ENCODE peak calls at places on chromosomes 1 and 21, in nine cellular contexts. One of them, this sample, is unnamed.
A peak's percentile ranks its signal among the peaks of the same experiment; 100 is the strongest.

GRCh38 chr21:29403922-29404538 is 105.3 kb downstream of the BACH1 start:
- DNase-seq in breast epithelium: no peak
- DNase-seq in choroid plexus epithelial cell: no peak
- DNase-seq in left lung: peak; percentile 77
- DNase-seq in IMR-90: no peak
- DNase-seq in left ventricle myocardium inferior: no peak
- DNase-seq in cardiac fibroblast: peak; percentile 15
- DNase-seq in upper lobe of right lung: peak; percentile 62
- DNase-seq in A673: no peak
- DNase-seq in this sample: no peak

GRCh38 chr21:15686506-15686905 is 43.3 kb upstream of the USP25 start:
- DNase-seq in breast epithelium: no peak
- DNase-seq in choroid plexus epithelial cell: no peak
- DNase-seq in left lung: no peak
- DNase-seq in IMR-90: no peak
- DNase-seq in left ventricle myocardium inferior: no peak
- DNase-seq in cardiac fibroblast: no peak
- DNase-seq in upper lobe of right lung: no peak
- DNase-seq in A673: no peak
- DNase-seq in this sample: no peak

GRCh38 chr1:53551428-53551995 is 92.3 kb downstream of the DMRTB1 start:
- DNase-seq in breast epithelium: no peak
- DNase-seq in choroid plexus epithelial cell: no peak
- DNase-seq in left lung: peak; percentile 42
- DNase-seq in IMR-90: no peak
- DNase-seq in left ventricle myocardium inferior: peak; percentile 1
- DNase-seq in cardiac fibroblast: no peak
- DNase-seq in upper lobe of right lung: peak; percentile 29
- DNase-seq in A673: no peak
- DNase-seq in this sample: no peak

GRCh38 chr1:152036316-152037216 is at the start of gene S100A11:
- DNase-seq in breast epithelium: peak; percentile 91
- DNase-seq in choroid plexus epithelial cell: peak; percentile 90
- DNase-seq in left lung: peak; percentile 99
- DNase-seq in IMR-90: peak; percentile 82
- DNase-seq in left ventricle myocardium inferior: peak; percentile 94
- DNase-seq in cardiac fibroblast: peak; percentile 89
- DNase-seq in upper lobe of right lung: peak; percentile 98
- DNase-seq in A673: peak; percentile 86
- DNase-seq in this sample: peak; percentile 92

GRCh38 chr1:26126321-26127084 is 14.9 kb downstream of the PDIK1L start:
- DNase-seq in breast epithelium: peak; percentile 48
- DNase-seq in choroid plexus epithelial cell: peak; percentile 56
- DNase-seq in left lung: no peak
- DNase-seq in IMR-90: peak; percentile 26
- DNase-seq in left ventricle myocardium inferior: no peak
- DNase-seq in cardiac fibroblast: peak; percentile 34
- DNase-seq in upper lobe of right lung: no peak
- DNase-seq in A673: peak; percentile 42
- DNase-seq in this sample: no peak

GRCh38 chr1:99481391-99481996 is 164.4 kb upstream of the PALMD start:
- DNase-seq in breast epithelium: no peak
- DNase-seq in choroid plexus epithelial cell: peak; percentile 84
- DNase-seq in left lung: no peak
- DNase-seq in IMR-90: peak; percentile 68
- DNase-seq in left ventricle myocardium inferior: no peak
- DNase-seq in cardiac fibroblast: peak; percentile 79
- DNase-seq in upper lobe of right lung: no peak
- DNase-seq in A673: peak; percentile 68
- DNase-seq in this sample: no peak

GRCh38 chr1:116574581-116575291 is 3.9 kb upstream of the CD58 start:
- DNase-seq in breast epithelium: peak; percentile 40
- DNase-seq in choroid plexus epithelial cell: peak; percentile 82
- DNase-seq in left lung: no peak
- DNase-seq in IMR-90: peak; percentile 65
- DNase-seq in left ventricle myocardium inferior: peak; percentile 59
- DNase-seq in cardiac fibroblast: peak; percentile 81
- DNase-seq in upper lobe of right lung: no peak
- DNase-seq in A673: peak; percentile 79
- DNase-seq in this sample: peak; percentile 79

GRCh38 chr1:10109372-10109771 is 76.6 kb downstream of the UBE4B start:
- DNase-seq in breast epithelium: no peak
- DNase-seq in choroid plexus epithelial cell: no peak
- DNase-seq in left lung: no peak
- DNase-seq in IMR-90: no peak
- DNase-seq in left ventricle myocardium inferior: no peak
- DNase-seq in cardiac fibroblast: peak; percentile 22
- DNase-seq in upper lobe of right lung: no peak
- DNase-seq in A673: no peak
- DNase-seq in this sample: no peak

GRCh38 chr1:79899914-79900313 is 893.4 kb upstream of the ADGRL4 start:
- DNase-seq in breast epithelium: no peak
- DNase-seq in choroid plexus epithelial cell: peak; percentile 91
- DNase-seq in left lung: no peak
- DNase-seq in IMR-90: peak; percentile 100
- DNase-seq in left ventricle myocardium inferior: no peak
- DNase-seq in cardiac fibroblast: peak; percentile 97
- DNase-seq in upper lobe of right lung: no peak
- DNase-seq in A673: no peak
- DNase-seq in this sample: no peak

GRCh38 chr21:45982256-45982757 is 737 bp downstream of the COL6A1 start:
- DNase-seq in breast epithelium: peak; percentile 40
- DNase-seq in choroid plexus epithelial cell: peak; percentile 25
- DNase-seq in left lung: peak; percentile 74
- DNase-seq in IMR-90: no peak
- DNase-seq in left ventricle myocardium inferior: no peak
- DNase-seq in cardiac fibroblast: no peak
- DNase-seq in upper lobe of right lung: no peak
- DNase-seq in A673: no peak
- DNase-seq in this sample: no peak

GRCh38 chr1:172320723-172321122 is 99.8 kb upstream of the C1orf105 start:
- DNase-seq in breast epithelium: no peak
- DNase-seq in choroid plexus epithelial cell: peak; percentile 61
- DNase-seq in left lung: no peak
- DNase-seq in IMR-90: peak; percentile 64
- DNase-seq in left ventricle myocardium inferior: no peak
- DNase-seq in cardiac fibroblast: peak; percentile 74
- DNase-seq in upper lobe of right lung: no peak
- DNase-seq in A673: peak; percentile 88
- DNase-seq in this sample: no peak

GRCh38 chr1:93815738-93816110 is 63.3 kb downstream of the DNTTIP2 start:
- DNase-seq in breast epithelium: no peak
- DNase-seq in choroid plexus epithelial cell: no peak
- DNase-seq in left lung: no peak
- DNase-seq in IMR-90: no peak
- DNase-seq in left ventricle myocardium inferior: no peak
- DNase-seq in cardiac fibroblast: no peak
- DNase-seq in upper lobe of right lung: no peak
- DNase-seq in A673: no peak
- DNase-seq in this sample: no peak

GRCh38 chr1:246907472-246907871 is 24.3 kb downstream of the AHCTF1 start:
- DNase-seq in breast epithelium: no peak
- DNase-seq in choroid plexus epithelial cell: peak; percentile 83
- DNase-seq in left lung: no peak
- DNase-seq in IMR-90: peak; percentile 72
- DNase-seq in left ventricle myocardium inferior: no peak
- DNase-seq in cardiac fibroblast: peak; percentile 76
- DNase-seq in upper lobe of right lung: no peak
- DNase-seq in A673: peak; percentile 70
- DNase-seq in this sample: no peak

GRCh38 chr1:228918335-228918734 is 183.1 kb downstream of the RHOU start:
- DNase-seq in breast epithelium: no peak
- DNase-seq in choroid plexus epithelial cell: no peak
- DNase-seq in left lung: no peak
- DNase-seq in IMR-90: no peak
- DNase-seq in left ventricle myocardium inferior: no peak
- DNase-seq in cardiac fibroblast: no peak
- DNase-seq in upper lobe of right lung: no peak
- DNase-seq in A673: no peak
- DNase-seq in this sample: no peak

GRCh38 chr1:60102691-60103090 is 29.1 kb upstream of the C1orf87 start:
- DNase-seq in breast epithelium: no peak
- DNase-seq in choroid plexus epithelial cell: no peak
- DNase-seq in left lung: no peak
- DNase-seq in IMR-90: no peak
- DNase-seq in left ventricle myocardium inferior: no peak
- DNase-seq in cardiac fibroblast: no peak
- DNase-seq in upper lobe of right lung: no peak
- DNase-seq in A673: no peak
- DNase-seq in this sample: no peak

DNA sequence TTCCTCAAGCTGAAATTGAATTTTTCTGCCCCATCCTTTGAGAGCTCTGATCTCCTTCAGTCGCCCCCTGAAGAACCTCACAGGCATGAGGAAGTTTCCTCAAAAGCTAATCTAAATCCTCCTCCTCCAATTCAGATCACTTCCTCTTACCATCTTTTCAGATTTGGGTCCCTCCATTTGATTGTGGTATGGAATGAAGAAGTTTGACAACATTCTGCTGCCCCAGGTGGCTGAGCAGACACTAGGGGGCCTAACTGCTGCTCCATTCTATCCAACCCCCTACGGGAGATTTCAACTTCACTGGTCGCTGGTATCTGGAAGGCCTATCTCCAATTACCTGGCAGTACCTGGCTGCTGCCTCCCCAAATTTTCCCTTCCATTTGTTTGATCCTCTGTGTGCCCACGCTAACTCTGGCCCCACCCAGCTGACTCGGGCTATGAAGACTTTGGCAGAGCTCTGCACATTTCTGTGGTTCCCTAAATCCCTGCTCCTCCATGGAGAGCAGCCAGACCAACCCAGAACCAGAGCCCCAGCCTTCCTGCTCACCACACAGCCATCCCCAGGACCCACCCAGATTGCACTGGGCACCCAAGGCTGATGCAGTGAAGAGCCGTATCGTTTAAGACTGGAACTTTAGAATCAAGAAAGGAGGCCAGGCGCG is 7.8 kb downstream of the IRF6 start:
- DNase-seq in breast epithelium: peak; percentile 52
- DNase-seq in choroid plexus epithelial cell: no peak
- DNase-seq in left lung: no peak
- DNase-seq in IMR-90: no peak
- DNase-seq in left ventricle myocardium inferior: no peak
- DNase-seq in cardiac fibroblast: no peak
- DNase-seq in upper lobe of right lung: no peak
- DNase-seq in A673: no peak
- DNase-seq in this sample: no peak
- TF ChIP-seq CTCF in breast epithelium: no peak
- TF ChIP-seq CTCF in choroid plexus epithelial cell: no peak
- TF ChIP-seq CTCF in left lung: no peak
- TF ChIP-seq CTCF in IMR-90: no peak
- TF ChIP-seq CTCF in left ventricle myocardium inferior: no peak
- TF ChIP-seq CTCF in cardiac fibroblast: no peak
- TF ChIP-seq CTCF in upper lobe of right lung: no peak
- TF ChIP-seq CTCF in A673: peak; percentile 44
- TF ChIP-seq CTCF in this sample: no peak

GRCh38 chr1:13813398-13814012 is 113.5 kb downstream of the PRDM2 start:
- DNase-seq in breast epithelium: no peak
- DNase-seq in choroid plexus epithelial cell: peak; percentile 42
- DNase-seq in left lung: peak; percentile 92
- DNase-seq in IMR-90: no peak
- DNase-seq in left ventricle myocardium inferior: no peak
- DNase-seq in cardiac fibroblast: no peak
- DNase-seq in upper lobe of right lung: peak; percentile 72
- DNase-seq in A673: peak; percentile 21
- DNase-seq in this sample: no peak
- H3K4me3 ChIP-seq in breast epithelium: no peak overlapping the region
- H3K4me3 ChIP-seq in choroid plexus epithelial cell: no peak overlapping the region
- H3K4me3 ChIP-seq in left lung: no peak overlapping the region
- H3K4me3 ChIP-seq in IMR-90: no peak overlapping the region
- H3K4me3 ChIP-seq in left ventricle myocardium inferior: no peak overlapping the region
- H3K4me3 ChIP-seq in cardiac fibroblast: no peak overlapping the region
- H3K4me3 ChIP-seq in upper lobe of right lung: no peak overlapping the region
- H3K4me3 ChIP-seq in A673: no peak overlapping the region
- H3K4me3 ChIP-seq in this sample: no peak overlapping the region

DNA sequence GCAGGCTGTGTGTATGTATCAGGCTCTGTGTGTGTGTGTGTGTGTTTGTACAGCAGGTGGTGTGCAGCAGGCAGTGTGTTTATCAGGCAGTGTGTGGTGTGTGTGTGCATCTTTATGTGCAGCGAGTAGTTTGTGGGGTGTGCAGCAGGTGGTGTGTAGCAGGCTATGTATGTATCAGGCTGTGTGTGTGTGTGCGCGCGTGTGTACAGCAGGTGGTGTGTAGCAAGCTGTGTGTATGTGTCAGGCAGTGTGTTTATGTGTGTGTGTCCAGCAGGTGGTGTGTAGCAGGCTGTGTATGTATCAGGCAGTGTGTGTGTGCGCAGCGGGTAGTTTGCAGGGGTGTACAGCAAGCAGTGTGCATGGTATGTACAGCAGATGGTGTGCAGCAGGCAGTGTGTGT is 29.0 kb downstream of the PTPRF start:
- DNase-seq in breast epithelium: no peak
- DNase-seq in choroid plexus epithelial cell: no peak
- DNase-seq in left lung: no peak
- DNase-seq in IMR-90: no peak
- DNase-seq in left ventricle myocardium inferior: no peak
- DNase-seq in cardiac fibroblast: no peak
- DNase-seq in upper lobe of right lung: no peak
- DNase-seq in A673: no peak
- DNase-seq in this sample: no peak
- TF ChIP-seq CTCF in breast epithelium: no peak
- TF ChIP-seq CTCF in choroid plexus epithelial cell: no peak
- TF ChIP-seq CTCF in left lung: no peak
- TF ChIP-seq CTCF in IMR-90: no peak
- TF ChIP-seq CTCF in left ventricle myocardium inferior: no peak
- TF ChIP-seq CTCF in cardiac fibroblast: no peak
- TF ChIP-seq CTCF in upper lobe of right lung: no peak
- TF ChIP-seq CTCF in A673: no peak
- TF ChIP-seq CTCF in this sample: no peak

DNA sequence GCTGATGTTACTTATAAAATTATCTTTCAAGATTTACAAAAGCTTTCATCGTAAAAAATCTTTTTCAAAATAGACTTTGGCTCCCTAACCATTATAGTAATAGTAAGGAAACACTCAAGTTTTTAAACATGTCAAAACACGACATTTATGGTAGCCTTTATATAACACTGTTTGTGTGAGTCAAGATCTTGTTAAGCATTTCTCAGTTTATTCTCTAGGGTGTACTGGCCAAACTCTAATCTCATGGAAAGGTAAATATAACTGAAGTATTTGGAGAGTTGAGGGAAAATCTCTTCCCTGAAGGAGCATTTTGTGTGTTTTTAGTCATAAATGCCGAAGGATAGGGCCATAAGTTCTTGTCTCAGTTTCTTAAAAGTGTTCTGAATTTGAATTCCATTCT is 790.9 kb upstream of the NCAM2 start:
- DNase-seq in breast epithelium: no peak
- DNase-seq in choroid plexus epithelial cell: no peak
- DNase-seq in left lung: no peak
- DNase-seq in IMR-90: no peak
- DNase-seq in left ventricle myocardium inferior: no peak
- DNase-seq in cardiac fibroblast: no peak
- DNase-seq in upper lobe of right lung: no peak
- DNase-seq in A673: no peak
- DNase-seq in this sample: no peak
- H3K4me3 ChIP-seq in breast epithelium: no peak overlapping the region
- H3K4me3 ChIP-seq in choroid plexus epithelial cell: no peak overlapping the region
- H3K4me3 ChIP-seq in left lung: no peak overlapping the region
- H3K4me3 ChIP-seq in IMR-90: no peak overlapping the region
- H3K4me3 ChIP-seq in left ventricle myocardium inferior: no peak overlapping the region
- H3K4me3 ChIP-seq in cardiac fibroblast: no peak overlapping the region
- H3K4me3 ChIP-seq in upper lobe of right lung: no peak overlapping the region
- H3K4me3 ChIP-seq in A673: no peak overlapping the region
- H3K4me3 ChIP-seq in this sample: no peak overlapping the region